ENCODE peak calls at places on chromosomes 13 and 19, in seven cellular contexts. E is AG04450; N is tibial nerve; S is naive thymus-derived CD4-positive, alpha-beta T cell; H is body of pancreas; B is CD8-positive, alpha-beta T cell; R is psoas muscle. F is an unnamed sample.

GRCh38 chr19:57078802-57079201 is 41.0 kb upstream of the USP29 start:
- DNase-seq in S (no peak), B (no peak), H (no peak), R (no peak), N (no peak), E (no peak), F (no peak)

GRCh38 chr13:101346942-101347728 is 69.2 kb downstream of the NALCN start:
- DNase-seq in N (no peak), S (no peak), B (no peak), E (no peak), R (no peak), H (no peak), F (no peak)

GRCh38 chr13:22861958-22862466 is 318.8 kb upstream of the SGCG start:
- DNase-seq in N (no peak), R (no peak), H (no peak), E (no peak), S (no peak), B (no peak), F (no peak)

GRCh38 chr13:76795701-76796695 is 90.2 kb downstream of the KCTD12 start:
- DNase-seq in R (no peak), S (no peak), E (no peak), H (no peak), B (no peak), N (no peak), F (no peak)

GRCh38 chr13:98977568-98978270 is at the start of gene DOCK9:
- DNase-seq in H (peak; percentile 68), N (peak; percentile 44), E (no peak), R (peak; percentile 59), S (no peak), B (no peak), F (peak; percentile 60)

GRCh38 chr13:91722267-91722884 is 324.0 kb downstream of the GPC5 start:
- DNase-seq in E (no peak), B (no peak), R (no peak), N (no peak), S (peak; percentile 1), H (no peak), F (no peak)

GRCh38 chr19:18859676-18860301 is 28.0 kb downstream of the UPF1 start:
- DNase-seq in N (no peak), R (peak; percentile 30), E (no peak), H (no peak), S (no peak), B (no peak), F (peak; percentile 36)

GRCh38 chr13:20679879-20680278 is 23.6 kb upstream of the IL17D start:
- DNase-seq in B (no peak), N (no peak), R (no peak), S (no peak), E (no peak), H (no peak), F (no peak)

GRCh38 chr13:40442826-40443225 is 223.6 kb downstream of the FOXO1 start:
- DNase-seq in B (no peak), S (no peak), E (no peak), N (no peak), R (no peak), H (no peak), F (no peak)

GRCh38 chr13:29594710-29595379 is 643 bp downstream of the SLC7A1 start:
- DNase-seq in R (peak; percentile 80), B (peak; percentile 36), E (peak; percentile 2), H (peak; percentile 65), N (peak; percentile 52), S (peak; percentile 60), F (peak; percentile 83)

GRCh38 chr13:113224486-113224885 is 15.1 kb downstream of the CUL4A start:
- DNase-seq in B (no peak), E (no peak), N (no peak), R (no peak), S (no peak), H (peak; percentile 41), F (no peak)

GRCh38 chr13:73300718-73301425 is 242.1 kb downstream of the KLF5 start:
- DNase-seq in N (no peak), B (no peak), R (no peak), S (no peak), H (no peak), E (no peak), F (no peak)

GRCh38 chr19:46447824-46448223 is 19.1 kb upstream of the PNMA8C start:
- DNase-seq in N (no peak), E (no peak), B (no peak), H (no peak), R (no peak), S (no peak), F (no peak)

GRCh38 chr19:42198676-42199439 is 18.6 kb downstream of the DEDD2 start:
- DNase-seq in S (peak; percentile 83), E (no peak), N (no peak), H (no peak), R (no peak), B (peak; percentile 77), F (no peak)

GRCh38 chr13:110759710-110760109 is 46.2 kb downstream of the ING1 start:
- DNase-seq in S (no peak), N (no peak), E (no peak), B (no peak), R (no peak), H (no peak), F (no peak)

GRCh38 chr19:30431591-30431990 is 59.4 kb downstream of the ZNF536 start:
- DNase-seq in S (no peak), N (no peak), R (no peak), H (no peak), B (no peak), E (no peak), F (no peak)

GRCh38 chr19:497476-497860 is 1.2 kb downstream of the MADCAM1 start:
- DNase-seq in R (peak; percentile 17), B (no peak), H (no peak), E (no peak), S (no peak), N (no peak), F (no peak)

GRCh38 chr13:100176781-100177389 is 88.0 kb downstream of the PCCA start:
- DNase-seq in N (no peak), H (no peak), E (peak; percentile 11), B (no peak), R (no peak), S (no peak), F (no peak)

GRCh38 chr19:18167975-18168645 is 5.5 kb upstream of the IFI30 start:
- DNase-seq in R (no peak), S (peak; percentile 59), H (peak; percentile 65), B (no peak), E (no peak), N (no peak), F (peak; percentile 66)

GRCh38 chr19:35592226-35592625 is 6.3 kb downstream of the PMIS2 start:
- DNase-seq in E (peak; percentile 3), H (peak; percentile 71), B (no peak), S (peak; percentile 40), R (no peak), N (no peak), F (no peak)

GRCh38 chr19:48495391-48495790 is 16.2 kb downstream of the LMTK3 start:
- DNase-seq in B (no peak), S (no peak), R (no peak), H (no peak), N (no peak), E (no peak), F (no peak)
- H3K27me3 ChIP-seq in B (no peaks in the 10 kb centered on the region), S (no peaks in the 10 kb centered on the region), R (peaks cover 23% of the 10 kb centered on the region), H (no peaks in the 10 kb centered on the region), N (no peaks in the 10 kb centered on the region), E (peaks cover 20% of the 10 kb centered on the region), F (peaks cover 31% of the 10 kb centered on the region)

GRCh38 chr13:27251166-27252088 is at the start of gene RPL21:
- DNase-seq in N (peak; percentile 90), B (peak; percentile 87), H (peak; percentile 96), R (peak; percentile 97), S (peak; percentile 94), E (peak; percentile 94), F (peak; percentile 98)

GRCh38 chr13:27242642-27243185 is 8.6 kb upstream of the RPL21 start:
- DNase-seq in N (no peak), E (no peak), H (no peak), S (no peak), R (no peak), B (no peak), F (no peak)

GRCh38 chr13:27250833-27251165 is 559 bp upstream of the RPL21 start:
- DNase-seq in R (no peak), S (no peak), N (no peak), E (no peak), H (no peak), B (no peak), F (no peak)

DNA sequence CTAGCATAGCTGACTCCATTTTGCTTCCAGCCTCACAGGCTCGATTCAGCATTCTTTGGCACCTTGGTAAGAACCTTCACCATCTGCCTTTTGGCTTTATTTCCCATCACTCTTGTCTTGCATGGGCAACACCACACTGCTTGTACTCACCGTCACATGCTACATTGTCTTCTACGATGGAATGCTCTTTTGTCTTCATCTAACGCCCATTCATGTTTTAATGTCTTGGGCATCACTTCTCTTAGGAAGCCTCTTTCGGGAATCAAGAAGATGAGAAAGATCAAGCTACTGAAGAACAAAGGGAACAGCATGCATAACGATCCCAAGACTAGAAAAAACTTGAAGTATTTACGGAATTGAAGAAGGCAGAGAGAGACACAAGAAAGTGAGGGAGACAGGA is 5.7 kb upstream of the RPL21 start:
- DNase-seq in E (no peak), H (no peak), S (no peak), B (no peak), R (no peak), N (no peak), F (no peak)
- H3K27ac ChIP-seq in E (no peak overlapping the region), H (no peak overlapping the region), S (no peak overlapping the region), B (no peak overlapping the region), R (no peak overlapping the region), N (no peak overlapping the region), F (no peak overlapping the region)

GRCh38 chr13:97242755-97243497 is 20.8 kb downstream of the MBNL2 start:
- DNase-seq in H (no peak), S (no peak), E (no peak), N (no peak), R (peak; percentile 46), B (no peak), F (no peak)

GRCh38 chr13:97241761-97242160 is 19.6 kb downstream of the MBNL2 start:
- DNase-seq in N (no peak), E (no peak), R (no peak), B (no peak), H (no peak), S (no peak), F (no peak)

GRCh38 chr13:97246596-97246995 is 24.5 kb downstream of the MBNL2 start:
- DNase-seq in H (no peak), B (no peak), E (no peak), S (no peak), N (no peak), R (no peak), F (no peak)

GRCh38 chr13:97245011-97245410 is 22.9 kb downstream of the MBNL2 start:
- DNase-seq in R (no peak), N (no peak), B (no peak), S (no peak), E (no peak), H (no peak), F (no peak)

GRCh38 chr13:97243915-97244820 is 22.0 kb downstream of the MBNL2 start:
- DNase-seq in H (no peak), E (no peak), R (no peak), N (no peak), S (no peak), B (no peak), F (no peak)
- H3K27me3 ChIP-seq in H (no peaks in the 10 kb centered on the region), E (no peaks in the 10 kb centered on the region), R (no peaks in the 10 kb centered on the region), N (no peaks in the 10 kb centered on the region), S (no peaks in the 10 kb centered on the region), B (no peaks in the 10 kb centered on the region), F (no peaks in the 10 kb centered on the region)

DNA sequence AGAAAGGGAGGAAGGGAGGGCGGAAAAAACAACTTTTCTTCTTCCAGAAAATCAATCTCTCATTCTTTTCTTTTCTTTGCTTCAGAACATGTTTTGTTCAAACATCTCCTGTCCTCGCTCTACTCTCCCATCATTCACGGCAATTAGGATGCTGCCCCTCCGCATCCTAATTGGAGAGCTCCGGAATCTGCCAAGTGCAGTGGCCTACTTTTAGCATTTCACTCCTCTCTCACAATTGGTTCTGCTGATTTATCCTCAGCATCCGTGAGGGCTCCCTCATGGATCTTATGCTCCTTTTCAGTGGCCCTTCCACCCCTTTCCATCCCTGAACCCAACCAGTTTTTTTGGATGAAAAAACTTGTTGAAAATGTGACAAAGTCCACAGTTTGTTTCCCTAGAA is 22.4 kb downstream of the AMER2 start:
- DNase-seq in R (no peak), S (no peak), H (no peak), B (no peak), E (no peak), N (no peak), F (no peak)
- H3K27ac ChIP-seq in R (no peak overlapping the region), S (no peak overlapping the region), H (no peak overlapping the region), B (no peak overlapping the region), E (no peak overlapping the region), N (no peak overlapping the region), F (no peak overlapping the region)